ENCODE peak calls at places on chromosome 16, in six cellular contexts. One of them, this sample, is unnamed.

GRCh38 chr16:20612551-20613470 is 36.6 kb upstream of the ACSM2B start:
- DNase-seq in fibroblast of lung: no peak
- DNase-seq in Caki2: no peak
- DNase-seq in ELR: no peak
- DNase-seq in stimulated activated naive CD8-positive, alpha-beta T cell treated with anti-CD3 and anti-CD28 coated beads, Interleukin-15, Interleukin-2, amounts not matched to agents 100 U/mL and 50 U/mL, for 24 hours: no peak
- DNase-seq in esophagus squamous epithelium: no peak
- DNase-seq in this sample: no peak

GRCh38 chr16:4653981-4654380 is 29.4 kb downstream of the MGRN1 start:
- DNase-seq in stimulated activated naive CD8-positive, alpha-beta T cell treated with anti-CD3 and anti-CD28 coated beads, Interleukin-15, Interleukin-2, amounts not matched to agents 100 U/mL and 50 U/mL, for 24 hours: no peak
- DNase-seq in esophagus squamous epithelium: no peak
- DNase-seq in ELR: no peak
- DNase-seq in fibroblast of lung: no peak
- DNase-seq in Caki2: peak
- DNase-seq in this sample: no peak

GRCh38 chr16:85173077-85173980 is 61.1 kb upstream of the CIBAR2 start:
- DNase-seq in fibroblast of lung: peak
- DNase-seq in ELR: peak
- DNase-seq in esophagus squamous epithelium: no peak
- DNase-seq in Caki2: no peak
- DNase-seq in stimulated activated naive CD8-positive, alpha-beta T cell treated with anti-CD3 and anti-CD28 coated beads, Interleukin-15, Interleukin-2, amounts not matched to agents 100 U/mL and 50 U/mL, for 24 hours: no peak
- DNase-seq in this sample: peak

GRCh38 chr16:68834550-68834949 is 8.8 kb upstream of the TANGO6 start:
- DNase-seq in stimulated activated naive CD8-positive, alpha-beta T cell treated with anti-CD3 and anti-CD28 coated beads, Interleukin-15, Interleukin-2, amounts not matched to agents 100 U/mL and 50 U/mL, for 24 hours: no peak
- DNase-seq in ELR: no peak
- DNase-seq in Caki2: no peak
- DNase-seq in esophagus squamous epithelium: no peak
- DNase-seq in fibroblast of lung: no peak
- DNase-seq in this sample: no peak

GRCh38 chr16:29148867-29149272 is 164.0 kb downstream of the LAT start:
- DNase-seq in stimulated activated naive CD8-positive, alpha-beta T cell treated with anti-CD3 and anti-CD28 coated beads, Interleukin-15, Interleukin-2, amounts not matched to agents 100 U/mL and 50 U/mL, for 24 hours: peak
- DNase-seq in ELR: no peak
- DNase-seq in fibroblast of lung: no peak
- DNase-seq in esophagus squamous epithelium: no peak
- DNase-seq in Caki2: no peak
- DNase-seq in this sample: no peak

GRCh38 chr16:28192811-28193529 is 18.8 kb downstream of the XPO6 start:
- DNase-seq in Caki2: no peak
- DNase-seq in stimulated activated naive CD8-positive, alpha-beta T cell treated with anti-CD3 and anti-CD28 coated beads, Interleukin-15, Interleukin-2, amounts not matched to agents 100 U/mL and 50 U/mL, for 24 hours: peak
- DNase-seq in ELR: no peak
- DNase-seq in fibroblast of lung: no peak
- DNase-seq in esophagus squamous epithelium: no peak
- DNase-seq in this sample: no peak

GRCh38 chr16:9417898-9418297 is 326.5 kb downstream of the HAPSTR1 start:
- DNase-seq in Caki2: no peak
- DNase-seq in ELR: no peak
- DNase-seq in stimulated activated naive CD8-positive, alpha-beta T cell treated with anti-CD3 and anti-CD28 coated beads, Interleukin-15, Interleukin-2, amounts not matched to agents 100 U/mL and 50 U/mL, for 24 hours: no peak
- DNase-seq in fibroblast of lung: no peak
- DNase-seq in esophagus squamous epithelium: no peak
- DNase-seq in this sample: no peak

GRCh38 chr16:75252946-75253911 is 1.8 kb upstream of the BCAR1 start:
- DNase-seq in ELR: peak
- DNase-seq in esophagus squamous epithelium: no peak
- DNase-seq in Caki2: no peak
- DNase-seq in stimulated activated naive CD8-positive, alpha-beta T cell treated with anti-CD3 and anti-CD28 coated beads, Interleukin-15, Interleukin-2, amounts not matched to agents 100 U/mL and 50 U/mL, for 24 hours: no peak
- DNase-seq in fibroblast of lung: peak
- DNase-seq in this sample: no peak

GRCh38 chr16:49456763-49457162 is 83.2 kb downstream of the C16orf78 start:
- DNase-seq in esophagus squamous epithelium: no peak
- DNase-seq in fibroblast of lung: no peak
- DNase-seq in Caki2: no peak
- DNase-seq in ELR: no peak
- DNase-seq in stimulated activated naive CD8-positive, alpha-beta T cell treated with anti-CD3 and anti-CD28 coated beads, Interleukin-15, Interleukin-2, amounts not matched to agents 100 U/mL and 50 U/mL, for 24 hours: no peak
- DNase-seq in this sample: no peak

GRCh38 chr16:1430759-1431496 is at the start of gene PERCC1:
- DNase-seq in ELR: no peak
- DNase-seq in esophagus squamous epithelium: no peak
- DNase-seq in fibroblast of lung: no peak
- DNase-seq in Caki2: no peak
- DNase-seq in stimulated activated naive CD8-positive, alpha-beta T cell treated with anti-CD3 and anti-CD28 coated beads, Interleukin-15, Interleukin-2, amounts not matched to agents 100 U/mL and 50 U/mL, for 24 hours: no peak
- DNase-seq in this sample: no peak

GRCh38 chr16:4052801-4053662 is 63.2 kb downstream of the ADCY9 start:
- DNase-seq in ELR: peak
- DNase-seq in stimulated activated naive CD8-positive, alpha-beta T cell treated with anti-CD3 and anti-CD28 coated beads, Interleukin-15, Interleukin-2, amounts not matched to agents 100 U/mL and 50 U/mL, for 24 hours: no peak
- DNase-seq in esophagus squamous epithelium: no peak
- DNase-seq in Caki2: peak
- DNase-seq in fibroblast of lung: peak
- DNase-seq in this sample: peak

GRCh38 chr16:4393243-4393606 is 21.6 kb downstream of the VASN start:
- DNase-seq in esophagus squamous epithelium: no peak
- DNase-seq in ELR: no peak
- DNase-seq in stimulated activated naive CD8-positive, alpha-beta T cell treated with anti-CD3 and anti-CD28 coated beads, Interleukin-15, Interleukin-2, amounts not matched to agents 100 U/mL and 50 U/mL, for 24 hours: no peak
- DNase-seq in fibroblast of lung: peak
- DNase-seq in Caki2: no peak
- DNase-seq in this sample: peak

GRCh38 chr16:89122322-89122831 is 28.7 kb downstream of the ACSF3 start:
- DNase-seq in stimulated activated naive CD8-positive, alpha-beta T cell treated with anti-CD3 and anti-CD28 coated beads, Interleukin-15, Interleukin-2, amounts not matched to agents 100 U/mL and 50 U/mL, for 24 hours: no peak
- DNase-seq in ELR: no peak
- DNase-seq in esophagus squamous epithelium: no peak
- DNase-seq in Caki2: no peak
- DNase-seq in fibroblast of lung: no peak
- DNase-seq in this sample: no peak

GRCh38 chr16:53080345-53081031 is 25.7 kb downstream of the CHD9 start:
- DNase-seq in stimulated activated naive CD8-positive, alpha-beta T cell treated with anti-CD3 and anti-CD28 coated beads, Interleukin-15, Interleukin-2, amounts not matched to agents 100 U/mL and 50 U/mL, for 24 hours: no peak
- DNase-seq in esophagus squamous epithelium: no peak
- DNase-seq in Caki2: peak
- DNase-seq in fibroblast of lung: peak
- DNase-seq in ELR: peak
- DNase-seq in this sample: peak

GRCh38 chr16:73290258-73290657 is 242.3 kb upstream of the ZFHX3 start:
- DNase-seq in ELR: no peak
- DNase-seq in esophagus squamous epithelium: no peak
- DNase-seq in fibroblast of lung: no peak
- DNase-seq in stimulated activated naive CD8-positive, alpha-beta T cell treated with anti-CD3 and anti-CD28 coated beads, Interleukin-15, Interleukin-2, amounts not matched to agents 100 U/mL and 50 U/mL, for 24 hours: no peak
- DNase-seq in Caki2: no peak
- DNase-seq in this sample: no peak

GRCh38 chr16:1494711-1495110 is 1.6 kb downstream of the TELO2 start:
- DNase-seq in ELR: no peak
- DNase-seq in stimulated activated naive CD8-positive, alpha-beta T cell treated with anti-CD3 and anti-CD28 coated beads, Interleukin-15, Interleukin-2, amounts not matched to agents 100 U/mL and 50 U/mL, for 24 hours: no peak
- DNase-seq in Caki2: no peak
- DNase-seq in esophagus squamous epithelium: no peak
- DNase-seq in fibroblast of lung: no peak
- DNase-seq in this sample: no peak

GRCh38 chr16:66427871-66428681 is 981 bp downstream of the BEAN1 start:
- DNase-seq in esophagus squamous epithelium: no peak
- DNase-seq in Caki2: no peak
- DNase-seq in fibroblast of lung: peak
- DNase-seq in stimulated activated naive CD8-positive, alpha-beta T cell treated with anti-CD3 and anti-CD28 coated beads, Interleukin-15, Interleukin-2, amounts not matched to agents 100 U/mL and 50 U/mL, for 24 hours: peak
- DNase-seq in ELR: peak
- DNase-seq in this sample: no peak

GRCh38 chr16:30112197-30113030 is 923 bp downstream of the GDPD3 start:
- DNase-seq in ELR: peak
- DNase-seq in stimulated activated naive CD8-positive, alpha-beta T cell treated with anti-CD3 and anti-CD28 coated beads, Interleukin-15, Interleukin-2, amounts not matched to agents 100 U/mL and 50 U/mL, for 24 hours: peak
- DNase-seq in fibroblast of lung: peak
- DNase-seq in esophagus squamous epithelium: no peak
- DNase-seq in Caki2: no peak
- DNase-seq in this sample: no peak

GRCh38 chr16:47465919-47466630 is 4.9 kb downstream of the PHKB start:
- DNase-seq in esophagus squamous epithelium: no peak
- DNase-seq in Caki2: no peak
- DNase-seq in fibroblast of lung: no peak
- DNase-seq in ELR: no peak
- DNase-seq in stimulated activated naive CD8-positive, alpha-beta T cell treated with anti-CD3 and anti-CD28 coated beads, Interleukin-15, Interleukin-2, amounts not matched to agents 100 U/mL and 50 U/mL, for 24 hours: no peak
- DNase-seq in this sample: no peak

GRCh38 chr16:89123001-89123830 is 29.6 kb downstream of the ACSF3 start:
- DNase-seq in stimulated activated naive CD8-positive, alpha-beta T cell treated with anti-CD3 and anti-CD28 coated beads, Interleukin-15, Interleukin-2, amounts not matched to agents 100 U/mL and 50 U/mL, for 24 hours: no peak
- DNase-seq in Caki2: peak
- DNase-seq in ELR: peak
- DNase-seq in esophagus squamous epithelium: no peak
- DNase-seq in fibroblast of lung: no peak
- DNase-seq in this sample: no peak

GRCh38 chr16:52837251-52837650 is 215.4 kb downstream of the CHD9NB start:
- DNase-seq in ELR: peak
- DNase-seq in stimulated activated naive CD8-positive, alpha-beta T cell treated with anti-CD3 and anti-CD28 coated beads, Interleukin-15, Interleukin-2, amounts not matched to agents 100 U/mL and 50 U/mL, for 24 hours: no peak
- DNase-seq in fibroblast of lung: peak
- DNase-seq in esophagus squamous epithelium: no peak
- DNase-seq in Caki2: no peak
- DNase-seq in this sample: peak

GRCh38 chr16:67781548-67781921 is 24.8 kb downstream of the RANBP10 start:
- DNase-seq in esophagus squamous epithelium: no peak
- DNase-seq in stimulated activated naive CD8-positive, alpha-beta T cell treated with anti-CD3 and anti-CD28 coated beads, Interleukin-15, Interleukin-2, amounts not matched to agents 100 U/mL and 50 U/mL, for 24 hours: no peak
- DNase-seq in ELR: no peak
- DNase-seq in fibroblast of lung: peak
- DNase-seq in Caki2: no peak
- DNase-seq in this sample: no peak

GRCh38 chr16:86129541-86129940 is 230.6 kb downstream of the IRF8 start:
- DNase-seq in fibroblast of lung: no peak
- DNase-seq in Caki2: no peak
- DNase-seq in ELR: no peak
- DNase-seq in esophagus squamous epithelium: no peak
- DNase-seq in stimulated activated naive CD8-positive, alpha-beta T cell treated with anti-CD3 and anti-CD28 coated beads, Interleukin-15, Interleukin-2, amounts not matched to agents 100 U/mL and 50 U/mL, for 24 hours: no peak
- DNase-seq in this sample: no peak

GRCh38 chr16:72848759-72849664 is 198.9 kb downstream of the ZFHX3 start:
- DNase-seq in stimulated activated naive CD8-positive, alpha-beta T cell treated with anti-CD3 and anti-CD28 coated beads, Interleukin-15, Interleukin-2, amounts not matched to agents 100 U/mL and 50 U/mL, for 24 hours: no peak
- DNase-seq in fibroblast of lung: peak
- DNase-seq in Caki2: peak
- DNase-seq in ELR: peak
- DNase-seq in esophagus squamous epithelium: no peak
- DNase-seq in this sample: peak

GRCh38 chr16:56643080-56643778 is 4.8 kb downstream of the MT1A start:
- DNase-seq in esophagus squamous epithelium: no peak
- DNase-seq in fibroblast of lung: peak
- DNase-seq in ELR: peak
- DNase-seq in Caki2: peak
- DNase-seq in stimulated activated naive CD8-positive, alpha-beta T cell treated with anti-CD3 and anti-CD28 coated beads, Interleukin-15, Interleukin-2, amounts not matched to agents 100 U/mL and 50 U/mL, for 24 hours: peak
- DNase-seq in this sample: no peak

GRCh38 chr16:55779391-55780094 is 53.4 kb downstream of the CES1 start:
- DNase-seq in Caki2: no peak
- DNase-seq in esophagus squamous epithelium: no peak
- DNase-seq in fibroblast of lung: no peak
- DNase-seq in ELR: no peak
- DNase-seq in stimulated activated naive CD8-positive, alpha-beta T cell treated with anti-CD3 and anti-CD28 coated beads, Interleukin-15, Interleukin-2, amounts not matched to agents 100 U/mL and 50 U/mL, for 24 hours: no peak
- DNase-seq in this sample: no peak

GRCh38 chr16:4766875-4767628 is at the start of gene ZNF500:
- DNase-seq in fibroblast of lung: peak
- DNase-seq in Caki2: peak
- DNase-seq in esophagus squamous epithelium: peak
- DNase-seq in stimulated activated naive CD8-positive, alpha-beta T cell treated with anti-CD3 and anti-CD28 coated beads, Interleukin-15, Interleukin-2, amounts not matched to agents 100 U/mL and 50 U/mL, for 24 hours: peak
- DNase-seq in ELR: peak
- DNase-seq in this sample: peak

GRCh38 chr16:1929105-1929504 is 10.9 kb upstream of the HS3ST6 start:
- DNase-seq in esophagus squamous epithelium: no peak
- DNase-seq in ELR: peak
- DNase-seq in Caki2: peak
- DNase-seq in stimulated activated naive CD8-positive, alpha-beta T cell treated with anti-CD3 and anti-CD28 coated beads, Interleukin-15, Interleukin-2, amounts not matched to agents 100 U/mL and 50 U/mL, for 24 hours: no peak
- DNase-seq in fibroblast of lung: no peak
- DNase-seq in this sample: no peak

GRCh38 chr16:9306753-9307152 is 215.3 kb downstream of the HAPSTR1 start:
- DNase-seq in fibroblast of lung: no peak
- DNase-seq in Caki2: no peak
- DNase-seq in ELR: no peak
- DNase-seq in stimulated activated naive CD8-positive, alpha-beta T cell treated with anti-CD3 and anti-CD28 coated beads, Interleukin-15, Interleukin-2, amounts not matched to agents 100 U/mL and 50 U/mL, for 24 hours: no peak
- DNase-seq in esophagus squamous epithelium: no peak
- DNase-seq in this sample: no peak

GRCh38 chr16:85746431-85747227 is 4.3 kb downstream of the C16orf74 start:
- DNase-seq in Caki2: peak
- DNase-seq in ELR: peak
- DNase-seq in fibroblast of lung: peak
- DNase-seq in stimulated activated naive CD8-positive, alpha-beta T cell treated with anti-CD3 and anti-CD28 coated beads, Interleukin-15, Interleukin-2, amounts not matched to agents 100 U/mL and 50 U/mL, for 24 hours: peak
- DNase-seq in esophagus squamous epithelium: no peak
- DNase-seq in this sample: peak

GRCh38 chr16:68332411-68333121 is 21.7 kb downstream of the PRMT7 start:
- DNase-seq in Caki2: no peak
- DNase-seq in fibroblast of lung: peak
- DNase-seq in esophagus squamous epithelium: no peak
- DNase-seq in stimulated activated naive CD8-positive, alpha-beta T cell treated with anti-CD3 and anti-CD28 coated beads, Interleukin-15, Interleukin-2, amounts not matched to agents 100 U/mL and 50 U/mL, for 24 hours: no peak
- DNase-seq in ELR: no peak
- DNase-seq in this sample: no peak

GRCh38 chr16:85910073-85910853 is 11.3 kb downstream of the IRF8 start:
- DNase-seq in ELR: no peak
- DNase-seq in stimulated activated naive CD8-positive, alpha-beta T cell treated with anti-CD3 and anti-CD28 coated beads, Interleukin-15, Interleukin-2, amounts not matched to agents 100 U/mL and 50 U/mL, for 24 hours: no peak
- DNase-seq in fibroblast of lung: no peak
- DNase-seq in esophagus squamous epithelium: no peak
- DNase-seq in Caki2: no peak
- DNase-seq in this sample: no peak

GRCh38 chr16:80142940-80143339 is 397.9 kb upstream of the DYNLRB2 start:
- DNase-seq in stimulated activated naive CD8-positive, alpha-beta T cell treated with anti-CD3 and anti-CD28 coated beads, Interleukin-15, Interleukin-2, amounts not matched to agents 100 U/mL and 50 U/mL, for 24 hours: no peak
- DNase-seq in Caki2: no peak
- DNase-seq in fibroblast of lung: no peak
- DNase-seq in ELR: no peak
- DNase-seq in esophagus squamous epithelium: no peak
- DNase-seq in this sample: no peak

GRCh38 chr16:87585452-87586200 is 16.7 kb upstream of the JPH3 start:
- DNase-seq in ELR: no peak
- DNase-seq in stimulated activated naive CD8-positive, alpha-beta T cell treated with anti-CD3 and anti-CD28 coated beads, Interleukin-15, Interleukin-2, amounts not matched to agents 100 U/mL and 50 U/mL, for 24 hours: no peak
- DNase-seq in esophagus squamous epithelium: no peak
- DNase-seq in Caki2: no peak
- DNase-seq in fibroblast of lung: no peak
- DNase-seq in this sample: no peak

GRCh38 chr16:65994305-65994704 is 372.2 kb upstream of the CDH5 start:
- DNase-seq in esophagus squamous epithelium: no peak
- DNase-seq in stimulated activated naive CD8-positive, alpha-beta T cell treated with anti-CD3 and anti-CD28 coated beads, Interleukin-15, Interleukin-2, amounts not matched to agents 100 U/mL and 50 U/mL, for 24 hours: no peak
- DNase-seq in fibroblast of lung: no peak
- DNase-seq in Caki2: no peak
- DNase-seq in ELR: no peak
- DNase-seq in this sample: no peak

GRCh38 chr16:55056585-55057520 is 126.2 kb downstream of the IRX5 start:
- DNase-seq in esophagus squamous epithelium: no peak
- DNase-seq in fibroblast of lung: peak
- DNase-seq in Caki2: no peak
- DNase-seq in stimulated activated naive CD8-positive, alpha-beta T cell treated with anti-CD3 and anti-CD28 coated beads, Interleukin-15, Interleukin-2, amounts not matched to agents 100 U/mL and 50 U/mL, for 24 hours: peak
- DNase-seq in ELR: no peak
- DNase-seq in this sample: no peak

GRCh38 chr16:83973077-83973476 is 5.0 kb downstream of the NECAB2 start:
- DNase-seq in ELR: no peak
- DNase-seq in esophagus squamous epithelium: no peak
- DNase-seq in Caki2: no peak
- DNase-seq in fibroblast of lung: no peak
- DNase-seq in stimulated activated naive CD8-positive, alpha-beta T cell treated with anti-CD3 and anti-CD28 coated beads, Interleukin-15, Interleukin-2, amounts not matched to agents 100 U/mL and 50 U/mL, for 24 hours: no peak
- DNase-seq in this sample: no peak

This sample was measured in epithelial cell of prostate.